ENCODE peak calls at places on chromosomes 1 and 21, in five cellular contexts. One of them, this sample, is unnamed.

GRCh38 chr21:31872452-31873274 is at the start of gene HUNK:
- DNase-seq in brain microvascular endothelial cell: peak
- DNase-seq in HFF-Myc: no peak
- DNase-seq in OCI-LY7: peak
- DNase-seq in fibroblast of the aortic adventitia: peak
- DNase-seq in this sample: peak

GRCh38 chr1:74485622-74486021 is 26.8 kb downstream of the LRRC53 start:
- DNase-seq in OCI-LY7: no peak
- DNase-seq in brain microvascular endothelial cell: no peak
- DNase-seq in HFF-Myc: no peak
- DNase-seq in fibroblast of the aortic adventitia: no peak
- DNase-seq in this sample: no peak

GRCh38 chr1:186680031-186681012 is at the start of gene PTGS2:
- DNase-seq in HFF-Myc: peak
- DNase-seq in brain microvascular endothelial cell: peak
- DNase-seq in OCI-LY7: no peak
- DNase-seq in fibroblast of the aortic adventitia: peak
- DNase-seq in this sample: peak

GRCh38 chr1:205147191-205147590 is 25.4 kb upstream of the RBBP5 start:
- DNase-seq in fibroblast of the aortic adventitia: peak
- DNase-seq in HFF-Myc: peak
- DNase-seq in OCI-LY7: no peak
- DNase-seq in brain microvascular endothelial cell: peak
- DNase-seq in this sample: peak

GRCh38 chr21:31503467-31503866 is 156.0 kb upstream of the SOD1 start:
- DNase-seq in OCI-LY7: no peak
- DNase-seq in fibroblast of the aortic adventitia: no peak
- DNase-seq in HFF-Myc: no peak
- DNase-seq in brain microvascular endothelial cell: no peak
- DNase-seq in this sample: no peak

GRCh38 chr1:16090076-16090826 is 16.8 kb upstream of the FAM131C start:
- DNase-seq in OCI-LY7: no peak
- DNase-seq in fibroblast of the aortic adventitia: peak
- DNase-seq in brain microvascular endothelial cell: no peak
- DNase-seq in HFF-Myc: no peak
- DNase-seq in this sample: no peak

GRCh38 chr21:29691616-29692491 is 247.9 kb downstream of the GRIK1 start:
- DNase-seq in brain microvascular endothelial cell: no peak
- DNase-seq in fibroblast of the aortic adventitia: no peak
- DNase-seq in HFF-Myc: no peak
- DNase-seq in OCI-LY7: no peak
- DNase-seq in this sample: no peak

GRCh38 chr1:170664283-170664827 is 424 bp downstream of the PRRX1 start:
- DNase-seq in HFF-Myc: no peak
- DNase-seq in brain microvascular endothelial cell: peak
- DNase-seq in OCI-LY7: no peak
- DNase-seq in fibroblast of the aortic adventitia: no peak
- DNase-seq in this sample: peak

GRCh38 chr1:224407546-224408293 is 26.9 kb downstream of the WDR26 start:
- DNase-seq in brain microvascular endothelial cell: no peak
- DNase-seq in HFF-Myc: no peak
- DNase-seq in fibroblast of the aortic adventitia: no peak
- DNase-seq in OCI-LY7: no peak
- DNase-seq in this sample: no peak

GRCh38 chr1:902023-902422 is 21.7 kb upstream of the SAMD11 start:
- DNase-seq in OCI-LY7: no peak
- DNase-seq in HFF-Myc: no peak
- DNase-seq in fibroblast of the aortic adventitia: no peak
- DNase-seq in brain microvascular endothelial cell: no peak
- DNase-seq in this sample: no peak

GRCh38 chr1:12356004-12356890 is 126.4 kb downstream of the VPS13D start:
- DNase-seq in brain microvascular endothelial cell: peak
- DNase-seq in fibroblast of the aortic adventitia: peak
- DNase-seq in HFF-Myc: no peak
- DNase-seq in OCI-LY7: no peak
- DNase-seq in this sample: no peak

GRCh38 chr1:6475381-6476133 is 9.6 kb upstream of the TNFRSF25 start:
- DNase-seq in brain microvascular endothelial cell: no peak
- DNase-seq in OCI-LY7: peak
- DNase-seq in fibroblast of the aortic adventitia: peak
- DNase-seq in HFF-Myc: no peak
- DNase-seq in this sample: peak

GRCh38 chr1:28199328-28200233 is 23.1 kb upstream of the PTAFR start:
- DNase-seq in brain microvascular endothelial cell: no peak
- DNase-seq in OCI-LY7: no peak
- DNase-seq in HFF-Myc: no peak
- DNase-seq in fibroblast of the aortic adventitia: no peak
- DNase-seq in this sample: no peak

GRCh38 chr1:211715976-211716375 is 40.6 kb upstream of the NEK2 start:
- DNase-seq in OCI-LY7: no peak
- DNase-seq in brain microvascular endothelial cell: no peak
- DNase-seq in fibroblast of the aortic adventitia: no peak
- DNase-seq in HFF-Myc: no peak
- DNase-seq in this sample: no peak

GRCh38 chr1:204258213-204259115 is 44.7 kb upstream of the GOLT1A start:
- DNase-seq in brain microvascular endothelial cell: peak
- DNase-seq in fibroblast of the aortic adventitia: peak
- DNase-seq in HFF-Myc: peak
- DNase-seq in OCI-LY7: peak
- DNase-seq in this sample: peak

GRCh38 chr21:14215971-14216621 is at the start of gene RBM11:
- DNase-seq in brain microvascular endothelial cell: peak
- DNase-seq in OCI-LY7: peak
- DNase-seq in HFF-Myc: peak
- DNase-seq in fibroblast of the aortic adventitia: peak
- DNase-seq in this sample: peak

GRCh38 chr1:48022306-48022705 is 25.1 kb upstream of the TRABD2B start:
- DNase-seq in brain microvascular endothelial cell: no peak
- DNase-seq in HFF-Myc: no peak
- DNase-seq in fibroblast of the aortic adventitia: no peak
- DNase-seq in OCI-LY7: no peak
- DNase-seq in this sample: no peak

GRCh38 chr1:66182551-66183178 is 351.3 kb upstream of the SGIP1 start:
- DNase-seq in brain microvascular endothelial cell: peak
- DNase-seq in fibroblast of the aortic adventitia: peak
- DNase-seq in HFF-Myc: peak
- DNase-seq in OCI-LY7: no peak
- DNase-seq in this sample: peak

GRCh38 chr1:19045898-19046889 is 89.7 kb upstream of the IFFO2 start:
- DNase-seq in OCI-LY7: no peak
- DNase-seq in brain microvascular endothelial cell: no peak
- DNase-seq in HFF-Myc: no peak
- DNase-seq in fibroblast of the aortic adventitia: no peak
- DNase-seq in this sample: no peak

GRCh38 chr1:6037338-6037762 is 8.3 kb upstream of the KCNAB2 start:
- DNase-seq in fibroblast of the aortic adventitia: peak
- DNase-seq in OCI-LY7: peak
- DNase-seq in HFF-Myc: no peak
- DNase-seq in brain microvascular endothelial cell: peak
- DNase-seq in this sample: peak

GRCh38 chr1:15260418-15261154 is 13.6 kb downstream of the FHAD1 start:
- DNase-seq in fibroblast of the aortic adventitia: peak
- DNase-seq in HFF-Myc: no peak
- DNase-seq in OCI-LY7: no peak
- DNase-seq in brain microvascular endothelial cell: peak
- DNase-seq in this sample: peak

GRCh38 chr1:245180496-245180895 is 25.7 kb downstream of the KIF26B start:
- DNase-seq in brain microvascular endothelial cell: no peak
- DNase-seq in OCI-LY7: no peak
- DNase-seq in HFF-Myc: no peak
- DNase-seq in fibroblast of the aortic adventitia: no peak
- DNase-seq in this sample: no peak

GRCh38 chr1:224730950-224731349 is 114.8 kb downstream of the CNIH3 start:
- DNase-seq in HFF-Myc: no peak
- DNase-seq in fibroblast of the aortic adventitia: peak
- DNase-seq in brain microvascular endothelial cell: no peak
- DNase-seq in OCI-LY7: no peak
- DNase-seq in this sample: peak

GRCh38 chr1:240737268-240737667 is 125.3 kb upstream of the GREM2 start:
- DNase-seq in fibroblast of the aortic adventitia: peak
- DNase-seq in OCI-LY7: no peak
- DNase-seq in brain microvascular endothelial cell: no peak
- DNase-seq in HFF-Myc: no peak
- DNase-seq in this sample: no peak

GRCh38 chr1:86154581-86155060 is 2.0 kb downstream of the COL24A1 start:
- DNase-seq in fibroblast of the aortic adventitia: no peak
- DNase-seq in brain microvascular endothelial cell: no peak
- DNase-seq in HFF-Myc: peak
- DNase-seq in OCI-LY7: no peak
- DNase-seq in this sample: no peak

GRCh38 chr1:224512600-224513151 is 78.1 kb upstream of the WDR26 start:
- DNase-seq in fibroblast of the aortic adventitia: no peak
- DNase-seq in OCI-LY7: no peak
- DNase-seq in HFF-Myc: no peak
- DNase-seq in brain microvascular endothelial cell: no peak
- DNase-seq in this sample: no peak

GRCh38 chr1:208059328-208060017 is 148.5 kb upstream of the CD34 start:
- DNase-seq in brain microvascular endothelial cell: no peak
- DNase-seq in OCI-LY7: no peak
- DNase-seq in fibroblast of the aortic adventitia: no peak
- DNase-seq in HFF-Myc: no peak
- DNase-seq in this sample: no peak

GRCh38 chr1:117093870-117094621 is 27.5 kb downstream of the TRIM45 start:
- DNase-seq in HFF-Myc: peak
- DNase-seq in brain microvascular endothelial cell: peak
- DNase-seq in fibroblast of the aortic adventitia: peak
- DNase-seq in OCI-LY7: peak
- DNase-seq in this sample: peak

DNA sequence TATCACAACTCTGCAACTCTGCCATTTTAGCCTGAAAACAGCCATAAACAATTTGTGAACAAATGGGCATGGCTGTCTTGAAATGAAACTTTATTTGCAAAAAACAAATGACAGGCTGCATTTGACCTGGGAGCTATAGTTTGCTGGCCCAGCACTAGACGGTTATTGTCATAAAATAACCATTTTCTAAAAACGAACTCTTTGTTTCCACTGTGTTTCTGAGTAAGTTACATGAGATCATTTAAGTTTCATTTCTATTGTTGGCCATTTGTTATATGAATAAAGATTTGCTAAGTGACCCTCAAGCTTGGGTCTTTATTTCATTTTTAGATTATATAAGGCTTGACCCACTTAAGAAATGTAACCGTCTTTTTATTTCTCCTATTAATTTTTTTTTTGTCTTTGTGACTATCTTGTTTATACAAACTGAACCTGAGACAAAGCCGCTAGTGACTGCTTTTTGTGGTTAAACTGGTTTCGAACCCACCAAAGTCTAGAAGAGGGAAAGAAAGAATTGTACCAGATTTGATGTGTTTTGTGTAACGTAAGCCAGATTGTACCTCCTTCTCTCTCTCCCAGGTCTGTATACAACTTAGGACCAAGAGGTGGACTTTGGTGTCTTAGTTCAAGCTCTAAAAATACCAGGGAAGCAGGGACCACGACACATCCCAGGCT is 12.9 kb upstream of the KCNJ15 start:
- DNase-seq in HFF-Myc: no peak
- DNase-seq in OCI-LY7: no peak
- DNase-seq in brain microvascular endothelial cell: no peak
- DNase-seq in fibroblast of the aortic adventitia: no peak
- DNase-seq in this sample: no peak
- H3K4me3 ChIP-seq in HFF-Myc: no peak
- H3K4me3 ChIP-seq in OCI-LY7: no peak
- H3K4me3 ChIP-seq in brain microvascular endothelial cell: no peak
- H3K4me3 ChIP-seq in fibroblast of the aortic adventitia: no peak
- H3K4me3 ChIP-seq in this sample: no peak

DNA sequence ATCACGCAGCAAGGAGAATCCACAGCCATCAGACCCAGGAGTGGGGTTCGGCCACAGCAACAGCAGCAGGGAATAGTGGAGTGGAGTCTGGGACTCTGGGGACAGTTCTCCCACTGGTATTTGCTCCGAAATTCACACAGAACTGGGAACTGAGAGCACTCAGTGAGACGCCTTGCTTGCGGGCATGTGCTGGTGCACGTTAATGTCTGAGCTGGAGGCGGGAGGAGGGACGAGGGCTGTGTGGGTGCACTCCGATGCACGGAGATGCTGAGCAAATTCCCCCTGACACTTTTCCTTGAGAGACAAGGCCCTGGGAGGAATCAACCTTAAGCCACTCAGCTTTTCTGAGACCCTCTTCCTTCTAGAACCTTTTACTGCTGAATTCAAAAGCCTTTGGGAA is 2.9 kb downstream of the RGS8 start:
- DNase-seq in fibroblast of the aortic adventitia: no peak
- DNase-seq in HFF-Myc: no peak
- DNase-seq in OCI-LY7: no peak
- DNase-seq in brain microvascular endothelial cell: no peak
- DNase-seq in this sample: no peak
- H3K4me3 ChIP-seq in fibroblast of the aortic adventitia: no peak
- H3K4me3 ChIP-seq in HFF-Myc: no peak
- H3K4me3 ChIP-seq in OCI-LY7: no peak
- H3K4me3 ChIP-seq in brain microvascular endothelial cell: no peak
- H3K4me3 ChIP-seq in this sample: no peak

GRCh38 chr1:107138767-107139445 is 1.9 kb upstream of the NTNG1 start:
- DNase-seq in OCI-LY7: no peak
- DNase-seq in brain microvascular endothelial cell: no peak
- DNase-seq in HFF-Myc: no peak
- DNase-seq in fibroblast of the aortic adventitia: no peak
- DNase-seq in this sample: no peak
- H3K4me3 ChIP-seq in OCI-LY7: no peak
- H3K4me3 ChIP-seq in brain microvascular endothelial cell: no peak
- H3K4me3 ChIP-seq in HFF-Myc: no peak
- H3K4me3 ChIP-seq in fibroblast of the aortic adventitia: no peak
- H3K4me3 ChIP-seq in this sample: no peak

DNA sequence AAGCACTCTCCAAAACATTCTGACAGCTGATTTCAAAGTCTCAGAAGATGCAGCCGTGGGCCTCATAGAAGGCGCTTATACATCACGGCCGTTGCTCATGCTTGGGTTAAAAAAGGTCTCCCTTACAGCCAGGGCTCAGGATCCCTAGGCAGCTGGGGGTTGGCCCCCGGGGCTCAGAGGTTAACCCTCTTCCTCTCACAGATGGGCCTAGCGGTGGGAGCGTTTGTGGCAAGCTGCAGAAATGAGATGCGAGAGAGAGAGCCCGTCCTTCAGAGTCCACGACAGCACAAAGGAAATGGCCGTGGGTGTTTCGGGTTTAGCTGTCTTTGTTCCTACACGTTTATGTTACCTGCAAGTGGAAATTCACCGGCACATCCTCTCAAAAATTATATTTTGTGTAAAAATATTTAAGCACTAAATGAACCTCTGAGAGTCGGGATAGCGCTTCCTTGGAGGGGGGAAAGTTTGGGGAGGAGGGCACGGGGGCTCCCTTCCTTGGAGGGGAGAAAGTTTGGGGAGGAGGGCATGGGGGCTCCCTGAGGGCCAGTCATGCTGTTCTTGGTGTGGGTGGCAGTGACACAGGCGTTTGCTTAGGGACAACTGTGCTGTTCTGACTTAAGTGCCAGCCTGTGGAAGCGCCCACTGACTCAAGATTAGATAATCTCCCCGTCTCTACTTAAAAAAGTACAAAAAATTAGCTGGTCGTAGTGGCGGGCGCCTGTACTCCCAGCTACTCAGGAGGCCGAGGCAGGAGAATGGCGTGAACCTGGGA is 20.5 kb upstream of the PRDM15 start:
- DNase-seq in OCI-LY7: no peak
- DNase-seq in brain microvascular endothelial cell: no peak
- DNase-seq in HFF-Myc: no peak
- DNase-seq in fibroblast of the aortic adventitia: no peak
- DNase-seq in this sample: no peak
- H3K4me3 ChIP-seq in OCI-LY7: no peak
- H3K4me3 ChIP-seq in brain microvascular endothelial cell: no peak
- H3K4me3 ChIP-seq in HFF-Myc: no peak
- H3K4me3 ChIP-seq in fibroblast of the aortic adventitia: no peak
- H3K4me3 ChIP-seq in this sample: no peak